ENCODE peak calls at places on chromosomes 12 and 14, in seven cellular contexts. Y is adipocyte, E is fibroblast of lung, P is mesenchymal stem cell, J is NT2/D1, T is neural progenitor cell, B is colonic mucosa. Z is an unnamed sample.

GRCh38 chr12:6551496-6552139 is 4.2 kb downstream of the IFFO1 start:
- DNase-seq in E (peak), T (no peak), Y (peak), J (no peak), B (no peak), P (peak), Z (no peak)

GRCh38 chr12:127745466-127746220 is 521.3 kb upstream of the TMEM132C start:
- DNase-seq in Y (no peak), E (no peak), J (no peak), T (no peak), P (no peak), B (no peak), Z (no peak)

GRCh38 chr12:53062011-53062961 is 12.4 kb downstream of the TNS2 start:
- DNase-seq in P (no peak), B (peak), T (no peak), J (no peak), E (no peak), Y (no peak), Z (no peak)

GRCh38 chr14:60249321-60250251 is 565 bp downstream of the PPM1A start:
- DNase-seq in J (no peak), T (peak), E (peak), Y (peak), B (peak), P (peak), Z (peak)

GRCh38 chr12:122868471-122869177 is 27.3 kb downstream of the VPS37B start:
- DNase-seq in J (no peak), P (no peak), E (no peak), T (no peak), B (no peak), Y (no peak), Z (no peak)

GRCh38 chr14:100578552-100578951 is 8.7 kb downstream of the BEGAIN start:
- DNase-seq in J (no peak), E (no peak), T (no peak), B (no peak), P (peak), Y (no peak), Z (no peak)

GRCh38 chr14:103878180-103878579 is 30.8 kb upstream of the PPP1R13B start:
- DNase-seq in B (no peak), T (no peak), P (no peak), E (no peak), J (no peak), Y (no peak), Z (no peak)

GRCh38 chr12:92899388-92900001 is 29.6 kb downstream of the EEA1 start:
- DNase-seq in J (peak), T (peak), P (peak), E (peak), B (peak), Y (peak), Z (no peak)

GRCh38 chr12:27185234-27186045 is 58.6 kb upstream of the STK38L start:
- DNase-seq in B (no peak), T (no peak), P (peak), J (no peak), E (peak), Y (peak), Z (no peak)

GRCh38 chr14:91417983-91418386 is 365 bp upstream of the CCDC88C start:
- DNase-seq in B (no peak), P (no peak), Y (no peak), E (no peak), T (peak), J (no peak), Z (peak)

GRCh38 chr12:116933101-116933500 is 22.4 kb downstream of the FBXW8 start:
- DNase-seq in E (peak), P (no peak), Y (no peak), B (no peak), J (no peak), T (no peak), Z (no peak)

GRCh38 chr14:100748944-100749343 is 22.3 kb downstream of the DLK1 start:
- DNase-seq in T (no peak), Y (no peak), P (no peak), E (no peak), J (no peak), B (no peak), Z (peak)

GRCh38 chr12:14961466-14962155 is at the start of gene ARHGDIB:
- DNase-seq in Y (no peak), B (peak), P (no peak), E (no peak), T (no peak), J (no peak), Z (no peak)

GRCh38 chr12:92614502-92614901 is 88.3 kb upstream of the PLEKHG7 start:
- DNase-seq in T (no peak), B (no peak), Y (no peak), P (no peak), J (no peak), E (no peak), Z (no peak)

GRCh38 chr12:50517456-50518048 is 12.8 kb downstream of the DIP2B start:
- DNase-seq in E (peak), Y (peak), J (no peak), B (no peak), P (peak), T (no peak), Z (no peak)

GRCh38 chr12:108573310-108573709 is 10.9 kb downstream of the ISCU start:
- DNase-seq in B (peak), T (no peak), J (no peak), P (no peak), E (no peak), Y (no peak), Z (no peak)

GRCh38 chr12:86216591-86216990 is 39.6 kb downstream of the MGAT4C start:
- DNase-seq in Y (no peak), J (no peak), T (no peak), P (no peak), B (no peak), E (peak), Z (no peak)

GRCh38 chr14:87996276-87996592 is 3.3 kb upstream of the GALC start:
- DNase-seq in Y (peak), B (no peak), J (no peak), P (no peak), E (peak), T (no peak), Z (no peak)

GRCh38 chr14:74648643-74649042 is 36.6 kb upstream of the LTBP2 start:
- DNase-seq in T (no peak), P (no peak), J (no peak), E (no peak), Y (no peak), B (no peak), Z (no peak)

GRCh38 chr12:56469007-56469930 is 891 bp downstream of the SPRYD4 start:
- DNase-seq in T (no peak), P (no peak), Y (no peak), B (peak), J (no peak), E (no peak), Z (no peak)

GRCh38 chr12:47328831-47329545 is 249.2 kb upstream of the AMIGO2 start:
- DNase-seq in J (no peak), E (peak), Y (peak), P (no peak), T (no peak), B (no peak), Z (no peak)

GRCh38 chr12:124399622-124400021 is 104.7 kb downstream of the RFLNA start:
- DNase-seq in P (peak), Y (no peak), E (no peak), T (peak), J (peak), B (peak), Z (peak)

GRCh38 chr12:68111995-68112394 is 47.5 kb downstream of the IFNG start:
- DNase-seq in J (no peak), E (peak), Y (no peak), P (no peak), T (no peak), B (no peak), Z (no peak)

GRCh38 chr12:128783129-128783574 is 40.6 kb downstream of the SLC15A4 start:
- DNase-seq in J (no peak), E (peak), B (no peak), T (no peak), P (peak), Y (no peak), Z (no peak)

GRCh38 chr14:68937790-68938514 is 41.1 kb downstream of the ACTN1 start:
- DNase-seq in B (peak), J (no peak), T (peak), E (peak), P (no peak), Y (peak), Z (peak)

GRCh38 chr12:106854723-106855122 is 80.2 kb downstream of the RIC8B start:
- DNase-seq in T (no peak), Y (no peak), P (no peak), B (no peak), E (no peak), J (no peak), Z (no peak)

GRCh38 chr12:89461190-89461589 is 63.4 kb downstream of the GALNT4 start:
- DNase-seq in T (peak), Y (peak), J (no peak), B (no peak), E (no peak), P (peak), Z (no peak)
- H3K9ac ChIP-seq in T (no peak), Y (peak), J (no peak), B (peak), E (no peak), P (peak), Z (no peak)

GRCh38 chr14:61475316-61475715 is 153.9 kb downstream of the PRKCH start:
- DNase-seq in P (peak), T (peak), Y (peak), E (peak), J (peak), B (no peak), Z (no peak)

GRCh38 chr14:61474671-61475070 is 153.3 kb downstream of the PRKCH start:
- DNase-seq in E (no peak), Y (no peak), B (no peak), P (no peak), J (no peak), T (no peak), Z (no peak)

GRCh38 chr14:61476737-61477410 is 155.5 kb downstream of the PRKCH start:
- DNase-seq in J (no peak), T (no peak), B (peak), E (peak), P (peak), Y (peak), Z (no peak)

GRCh38 chr14:61477845-61478438 is 156.6 kb downstream of the PRKCH start:
- DNase-seq in Y (peak), J (no peak), B (peak), T (no peak), P (peak), E (peak), Z (no peak)

GRCh38 chr14:61476105-61476736 is 154.8 kb downstream of the PRKCH start:
- DNase-seq in T (no peak), B (no peak), E (no peak), Y (no peak), J (no peak), P (no peak), Z (no peak)
- H3K9ac ChIP-seq in T (no peak), B (peak), E (peak), Y (peak), J (no peak), P (peak), Z (no peak)

DNA sequence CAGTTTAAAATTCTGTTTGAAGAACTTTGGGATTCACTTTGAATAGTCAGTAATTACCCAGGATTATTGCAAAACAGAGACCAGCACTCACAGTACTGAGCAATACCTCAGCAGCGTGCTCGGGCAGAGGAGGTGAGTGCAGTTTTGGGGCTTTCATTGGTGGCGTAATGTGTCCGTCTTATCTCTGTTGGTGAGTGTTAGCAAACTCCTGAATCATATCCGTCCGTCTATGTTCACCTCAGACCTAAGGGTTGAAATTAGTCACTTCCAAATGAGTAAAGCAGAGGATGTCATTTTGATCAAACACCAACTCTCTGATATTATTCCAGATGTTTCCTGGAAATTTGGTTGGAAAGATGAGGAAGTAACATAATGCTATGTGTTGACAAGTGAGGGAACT is 82.8 kb downstream of the BORCS5 start:
- DNase-seq in Y (no peak), P (peak), J (no peak), T (no peak), E (peak), B (no peak), Z (no peak)
- H3K9ac ChIP-seq in Y (no peak), P (no peak), J (no peak), T (no peak), E (no peak), B (no peak), Z (no peak)

GRCh38 chr12:10634427-10634826 is 21.0 kb upstream of the MAGOHB start:
- DNase-seq in T (no peak), Y (peak), J (no peak), P (peak), E (peak), B (no peak), Z (no peak)
- H3K9ac ChIP-seq in T (no peak), Y (peak), J (no peak), P (no peak), E (no peak), B (no peak), Z (no peak)

GRCh38 chr12:74889563-74890236 is 319.9 kb downstream of the KCNC2 start:
- DNase-seq in J (no peak), E (peak), Y (peak), B (no peak), P (peak), T (no peak), Z (no peak)
- H3K9ac ChIP-seq in J (no peak), E (no peak), Y (no peak), B (no peak), P (peak), T (no peak), Z (no peak)

DNA sequence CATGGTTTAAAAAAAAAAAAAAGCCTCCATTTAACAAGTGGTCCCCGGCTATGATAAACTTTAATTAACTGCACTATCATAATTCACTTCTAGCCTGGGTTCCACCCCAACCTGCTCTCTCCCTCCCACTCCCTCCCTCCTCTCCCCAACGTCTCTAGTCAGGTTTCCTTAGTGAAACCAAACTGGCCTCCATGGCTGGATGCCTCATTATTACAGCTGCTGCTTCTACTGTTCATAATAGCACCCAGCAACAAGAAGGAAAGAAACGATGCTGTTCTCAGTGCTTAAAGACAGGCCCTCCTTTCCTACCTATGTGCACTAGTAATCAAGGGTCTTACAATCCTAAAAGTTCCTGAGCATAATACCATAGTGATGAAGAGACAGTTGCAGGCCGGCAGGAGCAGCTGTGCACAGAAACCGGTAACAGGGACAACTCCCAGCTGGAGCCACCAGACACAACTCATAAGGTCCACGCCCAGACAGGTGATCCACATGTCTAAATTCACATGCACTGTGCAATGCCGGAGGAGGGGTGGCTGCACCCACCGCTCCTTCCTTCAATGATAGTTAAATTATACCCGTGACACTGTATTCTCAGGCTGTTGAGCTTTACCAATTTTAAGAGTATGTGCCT is 6.2 kb downstream of the IRF2BPL start:
- DNase-seq in Y (no peak), T (no peak), E (no peak), B (peak), P (peak), J (no peak), Z (no peak)
- H3K9ac ChIP-seq in Y (no peak), T (no peak), E (no peak), B (no peak), P (peak), J (no peak), Z (peak)

Z was measured in H9.